ENCODE peak calls at places on chromosomes 5 and 9, in ten cellular contexts. One of them, this sample, is unnamed.

GRCh38 chr5:141910271-141910673 is 13.4 kb upstream of the DELE1 start:
- DNase-seq in uterus: peak; percentile 26
- DNase-seq in stimulated activated CD8-positive, alpha-beta memory T cell treated with anti-CD3 and anti-CD28 coated beads, Interleukin-2, amount 100 ng/mL, for 48 hours: no peak
- DNase-seq in memory B cell: no peak
- DNase-seq in upper lobe of left lung: no peak
- DNase-seq in iPS-NIHi11: no peak
- DNase-seq in HEK293T: no peak
- DNase-seq in activated T-helper 1 cell treated with anti-CD3 and anti-CD28 coated beads, Interleukin-12 subunit alpha, Interleukin-12 subunit beta, Interleukin-2, Interleukin-4 antibody, amounts not matched to agents 30 ng/mL and 10 ng/mL and 1 ng/mL, durations not matched to agents 14 hours and 24 hours and 36 hours: no peak
- DNase-seq in stimulated activated CD4-positive, alpha-beta T cell treated with anti-CD3 and anti-CD28 coated beads, Interleukin-1b, Interleukin-23, amount 100 ng/mL, for 48 hours: no peak
- DNase-seq in ELF-1: peak; percentile 78
- DNase-seq in this sample: no peak

GRCh38 chr9:38277601-38278200 is 114.8 kb upstream of the ALDH1B1 start:
- DNase-seq in stimulated activated CD8-positive, alpha-beta memory T cell treated with anti-CD3 and anti-CD28 coated beads, Interleukin-2, amount 100 ng/mL, for 48 hours: no peak
- DNase-seq in stimulated activated CD4-positive, alpha-beta T cell treated with anti-CD3 and anti-CD28 coated beads, Interleukin-1b, Interleukin-23, amount 100 ng/mL, for 48 hours: no peak
- DNase-seq in upper lobe of left lung: no peak
- DNase-seq in HEK293T: no peak
- DNase-seq in memory B cell: no peak
- DNase-seq in activated T-helper 1 cell treated with anti-CD3 and anti-CD28 coated beads, Interleukin-12 subunit alpha, Interleukin-12 subunit beta, Interleukin-2, Interleukin-4 antibody, amounts not matched to agents 30 ng/mL and 10 ng/mL and 1 ng/mL, durations not matched to agents 14 hours and 24 hours and 36 hours: no peak
- DNase-seq in ELF-1: no peak
- DNase-seq in iPS-NIHi11: no peak
- DNase-seq in uterus: no peak
- DNase-seq in this sample: no peak

GRCh38 chr5:163105456-163105855 is 331.9 kb upstream of the CCNG1 start:
- DNase-seq in ELF-1: no peak
- DNase-seq in iPS-NIHi11: no peak
- DNase-seq in stimulated activated CD8-positive, alpha-beta memory T cell treated with anti-CD3 and anti-CD28 coated beads, Interleukin-2, amount 100 ng/mL, for 48 hours: no peak
- DNase-seq in memory B cell: no peak
- DNase-seq in uterus: no peak
- DNase-seq in activated T-helper 1 cell treated with anti-CD3 and anti-CD28 coated beads, Interleukin-12 subunit alpha, Interleukin-12 subunit beta, Interleukin-2, Interleukin-4 antibody, amounts not matched to agents 30 ng/mL and 10 ng/mL and 1 ng/mL, durations not matched to agents 14 hours and 24 hours and 36 hours: no peak
- DNase-seq in upper lobe of left lung: no peak
- DNase-seq in HEK293T: no peak
- DNase-seq in stimulated activated CD4-positive, alpha-beta T cell treated with anti-CD3 and anti-CD28 coated beads, Interleukin-1b, Interleukin-23, amount 100 ng/mL, for 48 hours: no peak
- DNase-seq in this sample: no peak

GRCh38 chr9:93064392-93065124 is 6.1 kb downstream of the SUSD3 start:
- DNase-seq in stimulated activated CD8-positive, alpha-beta memory T cell treated with anti-CD3 and anti-CD28 coated beads, Interleukin-2, amount 100 ng/mL, for 48 hours: peak; percentile 76
- DNase-seq in stimulated activated CD4-positive, alpha-beta T cell treated with anti-CD3 and anti-CD28 coated beads, Interleukin-1b, Interleukin-23, amount 100 ng/mL, for 48 hours: peak; percentile 94
- DNase-seq in activated T-helper 1 cell treated with anti-CD3 and anti-CD28 coated beads, Interleukin-12 subunit alpha, Interleukin-12 subunit beta, Interleukin-2, Interleukin-4 antibody, amounts not matched to agents 30 ng/mL and 10 ng/mL and 1 ng/mL, durations not matched to agents 14 hours and 24 hours and 36 hours: peak; percentile 91
- DNase-seq in uterus: no peak
- DNase-seq in ELF-1: no peak
- DNase-seq in iPS-NIHi11: no peak
- DNase-seq in HEK293T: no peak
- DNase-seq in memory B cell: peak; percentile 79
- DNase-seq in upper lobe of left lung: no peak
- DNase-seq in this sample: peak; percentile 95

GRCh38 chr9:120545691-120546565 is 34.0 kb downstream of the CDK5RAP2 start:
- DNase-seq in stimulated activated CD4-positive, alpha-beta T cell treated with anti-CD3 and anti-CD28 coated beads, Interleukin-1b, Interleukin-23, amount 100 ng/mL, for 48 hours: no peak
- DNase-seq in HEK293T: no peak
- DNase-seq in upper lobe of left lung: no peak
- DNase-seq in ELF-1: no peak
- DNase-seq in uterus: no peak
- DNase-seq in stimulated activated CD8-positive, alpha-beta memory T cell treated with anti-CD3 and anti-CD28 coated beads, Interleukin-2, amount 100 ng/mL, for 48 hours: no peak
- DNase-seq in memory B cell: no peak
- DNase-seq in activated T-helper 1 cell treated with anti-CD3 and anti-CD28 coated beads, Interleukin-12 subunit alpha, Interleukin-12 subunit beta, Interleukin-2, Interleukin-4 antibody, amounts not matched to agents 30 ng/mL and 10 ng/mL and 1 ng/mL, durations not matched to agents 14 hours and 24 hours and 36 hours: no peak
- DNase-seq in iPS-NIHi11: no peak
- DNase-seq in this sample: no peak

GRCh38 chr9:109013678-109014145 is 413 bp upstream of the CTNNAL1 start:
- DNase-seq in uterus: no peak
- DNase-seq in ELF-1: peak; percentile 85
- DNase-seq in iPS-NIHi11: no peak
- DNase-seq in stimulated activated CD4-positive, alpha-beta T cell treated with anti-CD3 and anti-CD28 coated beads, Interleukin-1b, Interleukin-23, amount 100 ng/mL, for 48 hours: no peak
- DNase-seq in stimulated activated CD8-positive, alpha-beta memory T cell treated with anti-CD3 and anti-CD28 coated beads, Interleukin-2, amount 100 ng/mL, for 48 hours: no peak
- DNase-seq in memory B cell: no peak
- DNase-seq in activated T-helper 1 cell treated with anti-CD3 and anti-CD28 coated beads, Interleukin-12 subunit alpha, Interleukin-12 subunit beta, Interleukin-2, Interleukin-4 antibody, amounts not matched to agents 30 ng/mL and 10 ng/mL and 1 ng/mL, durations not matched to agents 14 hours and 24 hours and 36 hours: no peak
- DNase-seq in HEK293T: no peak
- DNase-seq in upper lobe of left lung: no peak
- DNase-seq in this sample: no peak

GRCh38 chr5:79108792-79109191 is 2.8 kb upstream of the BHMT start:
- DNase-seq in HEK293T: no peak
- DNase-seq in stimulated activated CD4-positive, alpha-beta T cell treated with anti-CD3 and anti-CD28 coated beads, Interleukin-1b, Interleukin-23, amount 100 ng/mL, for 48 hours: no peak
- DNase-seq in activated T-helper 1 cell treated with anti-CD3 and anti-CD28 coated beads, Interleukin-12 subunit alpha, Interleukin-12 subunit beta, Interleukin-2, Interleukin-4 antibody, amounts not matched to agents 30 ng/mL and 10 ng/mL and 1 ng/mL, durations not matched to agents 14 hours and 24 hours and 36 hours: no peak
- DNase-seq in memory B cell: no peak
- DNase-seq in stimulated activated CD8-positive, alpha-beta memory T cell treated with anti-CD3 and anti-CD28 coated beads, Interleukin-2, amount 100 ng/mL, for 48 hours: no peak
- DNase-seq in uterus: no peak
- DNase-seq in iPS-NIHi11: no peak
- DNase-seq in upper lobe of left lung: no peak
- DNase-seq in ELF-1: no peak
- DNase-seq in this sample: no peak

GRCh38 chr9:581673-582497 is 259.6 kb upstream of the DMRT1 start:
- DNase-seq in upper lobe of left lung: no peak
- DNase-seq in activated T-helper 1 cell treated with anti-CD3 and anti-CD28 coated beads, Interleukin-12 subunit alpha, Interleukin-12 subunit beta, Interleukin-2, Interleukin-4 antibody, amounts not matched to agents 30 ng/mL and 10 ng/mL and 1 ng/mL, durations not matched to agents 14 hours and 24 hours and 36 hours: no peak
- DNase-seq in stimulated activated CD4-positive, alpha-beta T cell treated with anti-CD3 and anti-CD28 coated beads, Interleukin-1b, Interleukin-23, amount 100 ng/mL, for 48 hours: no peak
- DNase-seq in uterus: no peak
- DNase-seq in iPS-NIHi11: peak; percentile 30
- DNase-seq in HEK293T: no peak
- DNase-seq in memory B cell: no peak
- DNase-seq in stimulated activated CD8-positive, alpha-beta memory T cell treated with anti-CD3 and anti-CD28 coated beads, Interleukin-2, amount 100 ng/mL, for 48 hours: no peak
- DNase-seq in ELF-1: peak; percentile 42
- DNase-seq in this sample: no peak

GRCh38 chr9:123360161-123361085 is 4.4 kb downstream of the CRB2 start:
- DNase-seq in iPS-NIHi11: peak; percentile 99
- DNase-seq in ELF-1: peak; percentile 99
- DNase-seq in uterus: peak; percentile 74
- DNase-seq in stimulated activated CD8-positive, alpha-beta memory T cell treated with anti-CD3 and anti-CD28 coated beads, Interleukin-2, amount 100 ng/mL, for 48 hours: peak; percentile 51
- DNase-seq in HEK293T: peak; percentile 72
- DNase-seq in activated T-helper 1 cell treated with anti-CD3 and anti-CD28 coated beads, Interleukin-12 subunit alpha, Interleukin-12 subunit beta, Interleukin-2, Interleukin-4 antibody, amounts not matched to agents 30 ng/mL and 10 ng/mL and 1 ng/mL, durations not matched to agents 14 hours and 24 hours and 36 hours: peak; percentile 3
- DNase-seq in memory B cell: peak; percentile 48
- DNase-seq in stimulated activated CD4-positive, alpha-beta T cell treated with anti-CD3 and anti-CD28 coated beads, Interleukin-1b, Interleukin-23, amount 100 ng/mL, for 48 hours: peak; percentile 36
- DNase-seq in upper lobe of left lung: peak; percentile 92
- DNase-seq in this sample: peak; percentile 33

GRCh38 chr9:114914139-114914538 is 16.3 kb downstream of the TNFSF8 start:
- DNase-seq in memory B cell: no peak
- DNase-seq in iPS-NIHi11: no peak
- DNase-seq in stimulated activated CD8-positive, alpha-beta memory T cell treated with anti-CD3 and anti-CD28 coated beads, Interleukin-2, amount 100 ng/mL, for 48 hours: no peak
- DNase-seq in ELF-1: no peak
- DNase-seq in HEK293T: no peak
- DNase-seq in upper lobe of left lung: no peak
- DNase-seq in activated T-helper 1 cell treated with anti-CD3 and anti-CD28 coated beads, Interleukin-12 subunit alpha, Interleukin-12 subunit beta, Interleukin-2, Interleukin-4 antibody, amounts not matched to agents 30 ng/mL and 10 ng/mL and 1 ng/mL, durations not matched to agents 14 hours and 24 hours and 36 hours: no peak
- DNase-seq in stimulated activated CD4-positive, alpha-beta T cell treated with anti-CD3 and anti-CD28 coated beads, Interleukin-1b, Interleukin-23, amount 100 ng/mL, for 48 hours: no peak
- DNase-seq in uterus: no peak
- DNase-seq in this sample: no peak

GRCh38 chr9:129467004-129467588 is 153.8 kb downstream of the C9orf50 start:
- DNase-seq in upper lobe of left lung: no peak
- DNase-seq in stimulated activated CD4-positive, alpha-beta T cell treated with anti-CD3 and anti-CD28 coated beads, Interleukin-1b, Interleukin-23, amount 100 ng/mL, for 48 hours: no peak
- DNase-seq in HEK293T: no peak
- DNase-seq in iPS-NIHi11: no peak
- DNase-seq in ELF-1: no peak
- DNase-seq in uterus: no peak
- DNase-seq in activated T-helper 1 cell treated with anti-CD3 and anti-CD28 coated beads, Interleukin-12 subunit alpha, Interleukin-12 subunit beta, Interleukin-2, Interleukin-4 antibody, amounts not matched to agents 30 ng/mL and 10 ng/mL and 1 ng/mL, durations not matched to agents 14 hours and 24 hours and 36 hours: no peak
- DNase-seq in stimulated activated CD8-positive, alpha-beta memory T cell treated with anti-CD3 and anti-CD28 coated beads, Interleukin-2, amount 100 ng/mL, for 48 hours: no peak
- DNase-seq in memory B cell: no peak
- DNase-seq in this sample: no peak